ENCODE peak calls at places on chromosomes 12 and 14, in six cellular contexts. A is transverse colon, N is H1, W is tibial nerve, L is A549, J is stomach. F is an unnamed sample.
A peak's percentile ranks its signal among the peaks of the same experiment; 100 is the strongest.

GRCh38 chr14:89266754-89267153 is 150.3 kb downstream of the FOXN3 start:
- DNase-seq in A (no peak), N (no peak), W (no peak), L (no peak), J (no peak), F (no peak)

GRCh38 chr14:29098625-29099024 is 332.0 kb downstream of the FOXG1 start:
- DNase-seq in A (no peak), N (no peak), W (no peak), L (no peak), J (no peak), F (no peak)

GRCh38 chr14:89252887-89253532 is 164.0 kb downstream of the FOXN3 start:
- DNase-seq in A (no peak), N (no peak), W (no peak), L (peak; percentile 11), J (no peak), F (no peak)

GRCh38 chr12:27743601-27744000 is 33.0 kb downstream of the MRPS35 start:
- DNase-seq in A (no peak), N (no peak), W (no peak), L (no peak), J (no peak), F (no peak)

GRCh38 chr12:121190523-121191031 is 19.4 kb upstream of the P2RX4 start:
- DNase-seq in A (no peak), N (no peak), W (no peak), L (no peak), J (no peak), F (no peak)

GRCh38 chr14:76834296-76834695 is 8.1 kb downstream of the LRRC74A start:
- DNase-seq in A (no peak), N (no peak), W (no peak), L (no peak), J (no peak), F (no peak)

GRCh38 chr14:103310576-103311095 is 23.4 kb upstream of the EIF5 start:
- DNase-seq in A (no peak), N (no peak), W (no peak), L (no peak), J (no peak), F (no peak)

GRCh38 chr12:132178801-132179401 is 34.6 kb downstream of the NOC4L start:
- DNase-seq in A (no peak), N (no peak), W (no peak), L (peak; percentile 58), J (no peak), F (no peak)

GRCh38 chr14:92847220-92848148 is 53.4 kb downstream of the GOLGA5 start:
- DNase-seq in A (no peak), N (no peak), W (no peak), L (no peak), J (no peak), F (no peak)

GRCh38 chr12:1350934-1351240 is 243.5 kb downstream of the FBXL14 start:
- DNase-seq in A (no peak), N (no peak), W (no peak), L (no peak), J (no peak), F (no peak)

GRCh38 chr14:21526672-21527319 is 650 bp upstream of the SALL2 start:
- DNase-seq in A (no peak), N (peak; percentile 79), W (no peak), L (no peak), J (no peak), F (no peak)

GRCh38 chr12:50751921-50752721 is 11.8 kb upstream of the ATF1 start:
- DNase-seq in A (no peak), N (no peak), W (no peak), L (peak; percentile 18), J (no peak), F (no peak)

GRCh38 chr12:2582631-2583616 is 211.8 kb upstream of the FKBP4 start:
- DNase-seq in A (peak; percentile 70), N (peak; percentile 89), W (peak; percentile 50), L (peak; percentile 41), J (peak; percentile 75), F (peak; percentile 76)

GRCh38 chr12:90515199-90516175 is 439.5 kb downstream of the CCER1 start:
- DNase-seq in A (no peak), N (no peak), W (no peak), L (peak; percentile 2), J (no peak), F (no peak)

GRCh38 chr12:68559984-68560822 is 50.5 kb upstream of the RAP1B start:
- DNase-seq in A (no peak), N (no peak), W (peak; percentile 17), L (no peak), J (no peak), F (no peak)

GRCh38 chr14:32073537-32074189 is 3.4 kb upstream of the ARHGAP5 start:
- DNase-seq in A (peak; percentile 53), N (no peak), W (peak; percentile 79), L (peak; percentile 87), J (peak; percentile 49), F (no peak)

GRCh38 chr14:99277534-99277933 is 5.5 kb upstream of the BCL11B start:
- DNase-seq in A (no peak), N (no peak), W (no peak), L (no peak), J (no peak), F (no peak)

GRCh38 chr14:104349950-104350349 is 211.6 kb downstream of the KIF26A start:
- DNase-seq in A (peak; percentile 5), N (no peak), W (no peak), L (no peak), J (peak; percentile 24), F (no peak)

GRCh38 chr14:76351941-76352340 is 24.0 kb upstream of the ESRRB start:
- DNase-seq in A (no peak), N (no peak), W (no peak), L (no peak), J (no peak), F (no peak)

GRCh38 chr12:203462-204260 is 10.3 kb downstream of the SLC6A12 start:
- DNase-seq in A (no peak), N (peak; percentile 78), W (no peak), L (peak; percentile 26), J (no peak), F (peak; percentile 55)

GRCh38 chr12:109880049-109880931 is at the start of gene GLTP:
- DNase-seq in A (peak; percentile 90), N (peak; percentile 91), W (peak; percentile 67), L (peak; percentile 78), J (peak; percentile 91), F (peak; percentile 76)

GRCh38 chr12:19058235-19059021 is 71.1 kb upstream of the PLEKHA5 start:
- DNase-seq in A (no peak), N (no peak), W (no peak), L (no peak), J (no peak), F (no peak)
- TF ChIP-seq EP300 in A (no peak), N (no peak), W (no peak), L (no peak), J (no peak), F (no peak)

DNA sequence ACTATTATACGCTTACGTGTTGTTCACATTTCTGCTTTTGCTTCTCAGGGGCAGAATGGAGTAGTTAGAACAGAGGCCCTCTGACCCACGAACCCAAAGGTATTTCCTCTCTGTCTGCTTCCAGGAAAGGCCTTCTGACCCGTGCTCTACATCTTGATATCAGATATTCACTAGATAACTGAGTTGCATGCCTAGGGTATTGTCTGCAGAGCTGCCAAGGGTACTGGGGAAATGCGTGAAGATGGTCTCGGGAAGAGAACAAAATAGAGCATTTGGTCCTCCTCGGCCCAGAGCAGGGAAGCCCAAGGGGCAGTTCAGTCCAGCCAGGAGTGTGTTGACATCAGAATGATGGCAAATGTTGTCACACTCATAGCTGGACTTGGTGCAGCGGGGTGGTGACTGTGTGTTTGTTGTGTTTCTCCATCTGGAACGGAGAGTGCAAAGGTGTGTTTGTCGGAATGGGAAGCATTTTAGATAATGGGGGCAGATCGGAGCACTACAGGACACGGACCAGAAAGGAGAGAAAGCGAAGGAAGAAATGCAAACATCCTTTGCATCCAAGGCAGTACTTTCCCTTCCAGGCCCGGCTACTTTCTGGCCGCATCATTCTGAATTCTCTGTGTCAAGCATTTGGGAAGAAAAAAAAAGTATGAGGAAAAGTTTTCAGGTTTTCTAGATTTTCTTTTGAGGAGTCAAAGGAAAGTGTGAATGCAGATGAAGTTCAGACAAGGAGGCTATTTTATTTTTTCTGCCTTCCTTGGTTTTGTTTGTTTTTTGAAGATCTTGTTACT is 8.1 kb downstream of the GLT1D1 start:
- DNase-seq in A (no peak), N (no peak), W (no peak), L (no peak), J (no peak), F (no peak)
- TF ChIP-seq EP300 in A (no peak), N (no peak), W (no peak), L (no peak), J (no peak), F (no peak)

GRCh38 chr12:18684430-18684829 is 53.4 kb downstream of the PLCZ1 start:
- DNase-seq in A (no peak), N (no peak), W (no peak), L (no peak), J (no peak), F (no peak)

GRCh38 chr12:18681818-18682217 is 56.0 kb downstream of the PLCZ1 start:
- DNase-seq in A (no peak), N (no peak), W (no peak), L (no peak), J (no peak), F (no peak)

GRCh38 chr12:18683603-18684002 is 54.2 kb downstream of the PLCZ1 start:
- DNase-seq in A (no peak), N (no peak), W (no peak), L (no peak), J (no peak), F (no peak)
- TF ChIP-seq EP300 in A (no peak), N (no peak), W (no peak), L (no peak), J (no peak), F (no peak)

GRCh38 chr12:53533476-53533875 is 26.2 kb upstream of the NPFF start:
- DNase-seq in A (no peak), N (no peak), W (no peak), L (no peak), J (no peak), F (no peak)

GRCh38 chr12:53539526-53539925 is 32.2 kb upstream of the NPFF start:
- DNase-seq in A (no peak), N (no peak), W (no peak), L (no peak), J (no peak), F (no peak)

GRCh38 chr12:53536962-53537361 is 29.7 kb upstream of the NPFF start:
- DNase-seq in A (no peak), N (no peak), W (no peak), L (no peak), J (no peak), F (no peak)

GRCh38 chr12:53543539-53543938 is 36.3 kb upstream of the NPFF start:
- DNase-seq in A (peak; percentile 51), N (peak; percentile 47), W (peak; percentile 55), L (peak; percentile 81), J (peak; percentile 48), F (peak; percentile 61)

GRCh38 chr12:53538209-53538689 is 31.0 kb upstream of the NPFF start:
- DNase-seq in A (peak; percentile 48), N (no peak), W (peak; percentile 31), L (peak; percentile 42), J (no peak), F (no peak)
- TF ChIP-seq EP300 in A (peak; percentile 53), N (no peak), W (peak; percentile 53), L (no peak), J (no peak), F (no peak)

GRCh38 chr12:11728154-11728755 is 78.8 kb downstream of the ETV6 start:
- DNase-seq in A (no peak), N (no peak), W (no peak), L (no peak), J (no peak), F (no peak)
- TF ChIP-seq EP300 in A (no peak), N (no peak), W (no peak), L (no peak), J (no peak), F (no peak)

F was measured in ovary.